ENCODE peak calls at places on chromosomes 2 and 18, in five cellular contexts. One of them, this sample, is unnamed.

GRCh38 chr18:48786621-48787522 is 163.9 kb downstream of the SMAD7 start:
- DNase-seq in suprapubic skin: peak; percentile 52
- DNase-seq in GM23338: no peak
- DNase-seq in Panc1: no peak
- DNase-seq in HCT116: no peak
- DNase-seq in this sample: no peak

GRCh38 chr2:47784349-47784851 is 1.5 kb downstream of the MSH6 start:
- DNase-seq in suprapubic skin: no peak
- DNase-seq in GM23338: peak; percentile 48
- DNase-seq in Panc1: no peak
- DNase-seq in HCT116: no peak
- DNase-seq in this sample: no peak

GRCh38 chr2:54986266-54986665 is 64.0 kb downstream of the RTN4 start:
- DNase-seq in suprapubic skin: no peak
- DNase-seq in GM23338: no peak
- DNase-seq in Panc1: no peak
- DNase-seq in HCT116: no peak
- DNase-seq in this sample: no peak

GRCh38 chr2:240556553-240557100 is 1.2 kb downstream of the ANKMY1 start:
- DNase-seq in suprapubic skin: peak; percentile 62
- DNase-seq in GM23338: peak; percentile 79
- DNase-seq in Panc1: no peak
- DNase-seq in HCT116: no peak
- DNase-seq in this sample: peak; percentile 53

GRCh38 chr2:41722668-41723369 is 325.0 kb upstream of the PKDCC start:
- DNase-seq in suprapubic skin: no peak
- DNase-seq in GM23338: no peak
- DNase-seq in Panc1: no peak
- DNase-seq in HCT116: no peak
- DNase-seq in this sample: no peak

GRCh38 chr2:96945011-96945410 is 41.4 kb downstream of the FAM178B start:
- DNase-seq in suprapubic skin: no peak
- DNase-seq in GM23338: no peak
- DNase-seq in Panc1: no peak
- DNase-seq in HCT116: no peak
- DNase-seq in this sample: no peak

GRCh38 chr18:58402951-58403702 is 225.8 kb downstream of the ALPK2 start:
- DNase-seq in suprapubic skin: no peak
- DNase-seq in GM23338: no peak
- DNase-seq in Panc1: no peak
- DNase-seq in HCT116: no peak
- DNase-seq in this sample: no peak

GRCh38 chr2:53448591-53448990 is 319.0 kb upstream of the CHAC2 start:
- DNase-seq in suprapubic skin: no peak
- DNase-seq in GM23338: no peak
- DNase-seq in Panc1: no peak
- DNase-seq in HCT116: no peak
- DNase-seq in this sample: no peak

GRCh38 chr18:6414723-6415362 is at the start of gene L3MBTL4:
- DNase-seq in suprapubic skin: peak; percentile 73
- DNase-seq in GM23338: peak; percentile 63
- DNase-seq in Panc1: no peak
- DNase-seq in HCT116: no peak
- DNase-seq in this sample: peak; percentile 69

GRCh38 chr2:115384399-115384798 is 942.0 kb downstream of the DPP10 start:
- DNase-seq in suprapubic skin: no peak
- DNase-seq in GM23338: no peak
- DNase-seq in Panc1: no peak
- DNase-seq in HCT116: no peak
- DNase-seq in this sample: no peak

GRCh38 chr18:54720590-54720989 is 107.7 kb upstream of the RAB27B start:
- DNase-seq in suprapubic skin: no peak
- DNase-seq in GM23338: no peak
- DNase-seq in Panc1: no peak
- DNase-seq in HCT116: no peak
- DNase-seq in this sample: no peak

GRCh38 chr18:75334869-75335268 is 92.6 kb downstream of the SMIM21 start:
- DNase-seq in suprapubic skin: no peak
- DNase-seq in GM23338: no peak
- DNase-seq in Panc1: no peak
- DNase-seq in HCT116: no peak
- DNase-seq in this sample: no peak

GRCh38 chr18:58952303-58952702 is 87.6 kb downstream of the ZNF532 start:
- DNase-seq in suprapubic skin: no peak
- DNase-seq in GM23338: no peak
- DNase-seq in Panc1: no peak
- DNase-seq in HCT116: no peak
- DNase-seq in this sample: no peak

GRCh38 chr2:107313316-107313715 is 427.3 kb upstream of the ST6GAL2 start:
- DNase-seq in suprapubic skin: no peak
- DNase-seq in GM23338: no peak
- DNase-seq in Panc1: no peak
- DNase-seq in HCT116: no peak
- DNase-seq in this sample: no peak

GRCh38 chr2:12884713-12885282 is 168.1 kb downstream of the TRIB2 start:
- DNase-seq in suprapubic skin: peak; percentile 77
- DNase-seq in GM23338: no peak
- DNase-seq in Panc1: peak; percentile 8
- DNase-seq in HCT116: peak; percentile 18
- DNase-seq in this sample: no peak

GRCh38 chr2:11174222-11174621 is 19.0 kb downstream of the SLC66A3 start:
- DNase-seq in suprapubic skin: no peak
- DNase-seq in GM23338: no peak
- DNase-seq in Panc1: no peak
- DNase-seq in HCT116: no peak
- DNase-seq in this sample: no peak

GRCh38 chr18:27113358-27113757 is 71.8 kb downstream of the CHST9 start:
- DNase-seq in suprapubic skin: no peak
- DNase-seq in GM23338: no peak
- DNase-seq in Panc1: no peak
- DNase-seq in HCT116: no peak
- DNase-seq in this sample: no peak

DNA sequence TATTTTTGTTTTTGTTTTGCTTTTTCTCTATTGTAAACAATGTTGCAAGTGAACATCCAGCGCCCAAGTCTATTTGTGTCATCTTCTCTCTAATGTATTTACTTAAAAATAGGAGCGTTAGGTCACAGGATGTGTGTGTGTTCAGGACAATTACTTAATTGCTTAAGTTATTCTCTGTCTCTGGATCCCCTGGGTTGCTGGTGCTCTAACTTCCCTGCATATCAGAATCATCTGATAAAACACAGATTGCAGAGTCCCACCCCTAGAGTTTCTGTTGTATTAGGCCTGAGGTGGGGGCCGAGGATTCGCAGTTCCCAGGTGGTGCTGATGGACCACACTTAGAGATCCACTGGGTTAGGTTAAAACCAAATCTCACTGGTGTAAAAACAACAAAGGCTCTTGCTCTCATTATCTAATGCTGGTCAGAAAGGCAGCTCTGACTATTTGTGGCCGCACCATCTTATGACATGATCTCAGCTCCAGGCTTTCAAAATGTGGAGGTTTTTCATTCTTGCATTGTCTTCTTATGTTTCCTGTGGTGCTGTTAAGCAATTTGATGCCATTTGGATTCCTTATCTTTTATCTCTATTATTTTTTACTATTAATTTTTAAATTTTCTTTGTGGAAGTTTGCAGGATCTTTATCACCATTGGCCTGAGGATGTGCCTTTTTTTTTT is 87.7 kb downstream of the CLIP4 start:
- DNase-seq in suprapubic skin: no peak
- DNase-seq in GM23338: no peak
- DNase-seq in Panc1: no peak
- DNase-seq in HCT116: no peak
- DNase-seq in this sample: no peak
- TF ChIP-seq CTCF in suprapubic skin: no peak
- TF ChIP-seq CTCF in GM23338: no peak
- TF ChIP-seq CTCF in Panc1: no peak
- TF ChIP-seq CTCF in HCT116: no peak
- TF ChIP-seq CTCF in this sample: no peak

DNA sequence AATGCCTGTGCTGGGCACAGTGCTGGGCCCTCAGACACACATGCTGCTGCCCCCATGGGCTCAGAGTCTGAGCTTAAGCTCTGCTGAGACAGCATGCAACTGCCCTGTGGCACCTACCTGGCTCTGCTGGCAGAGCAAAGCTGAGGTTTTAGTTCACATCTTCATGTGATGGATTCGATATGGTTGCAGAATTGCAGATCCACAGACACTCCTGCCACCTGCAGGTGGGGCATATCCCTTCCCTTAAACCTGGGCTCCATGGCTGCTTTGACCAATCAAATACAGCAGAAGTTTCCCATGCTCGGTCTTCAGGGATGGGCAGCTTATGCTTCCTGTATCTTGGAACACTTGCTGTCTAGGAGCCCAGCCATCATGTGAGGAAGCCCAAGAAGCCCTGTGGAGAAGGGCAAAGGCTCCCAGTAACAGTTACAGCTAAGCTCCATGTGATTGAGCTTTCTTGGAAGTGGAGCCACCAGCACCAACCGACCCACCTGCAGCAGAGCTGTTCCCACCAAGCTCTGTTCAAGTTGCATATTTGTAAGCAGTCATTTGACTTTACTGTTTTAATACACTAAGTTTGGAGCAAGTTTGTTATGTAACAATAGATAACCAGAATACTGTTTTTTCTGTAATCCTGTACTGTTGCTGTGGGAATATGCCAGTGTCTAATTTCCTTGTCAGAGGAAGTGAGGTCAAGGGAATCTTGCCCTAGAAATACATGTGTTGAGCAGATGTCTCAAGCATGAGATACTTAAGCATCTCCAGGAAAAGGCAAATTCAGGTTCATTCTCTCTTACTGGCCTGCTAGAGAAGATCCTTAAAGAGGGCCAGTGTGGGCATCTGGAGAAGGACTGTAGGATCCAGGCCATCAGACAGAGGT is 79.3 kb downstream of the SH3RF3 start:
- DNase-seq in suprapubic skin: no peak
- DNase-seq in GM23338: peak; percentile 50
- DNase-seq in Panc1: no peak
- DNase-seq in HCT116: no peak
- DNase-seq in this sample: no peak
- TF ChIP-seq POLR2AphosphoS5 in suprapubic skin: no peak
- TF ChIP-seq POLR2AphosphoS5 in GM23338: no peak
- TF ChIP-seq POLR2AphosphoS5 in Panc1: no peak
- TF ChIP-seq POLR2AphosphoS5 in HCT116: no peak
- TF ChIP-seq POLR2AphosphoS5 in this sample: no peak

GRCh38 chr2:78980871-78981270 is 44.6 kb upstream of the REG3G start:
- DNase-seq in suprapubic skin: no peak
- DNase-seq in GM23338: no peak
- DNase-seq in Panc1: no peak
- DNase-seq in HCT116: no peak
- DNase-seq in this sample: no peak

GRCh38 chr2:78985558-78985957 is 39.9 kb upstream of the REG3G start:
- DNase-seq in suprapubic skin: no peak
- DNase-seq in GM23338: no peak
- DNase-seq in Panc1: no peak
- DNase-seq in HCT116: no peak
- DNase-seq in this sample: no peak

GRCh38 chr2:78979380-78980238 is 45.9 kb upstream of the REG3G start:
- DNase-seq in suprapubic skin: no peak
- DNase-seq in GM23338: peak; percentile 82
- DNase-seq in Panc1: peak; percentile 32
- DNase-seq in HCT116: no peak
- DNase-seq in this sample: peak; percentile 40

GRCh38 chr2:78984386-78984785 is 41.1 kb upstream of the REG3G start:
- DNase-seq in suprapubic skin: no peak
- DNase-seq in GM23338: no peak
- DNase-seq in Panc1: no peak
- DNase-seq in HCT116: no peak
- DNase-seq in this sample: no peak

DNA sequence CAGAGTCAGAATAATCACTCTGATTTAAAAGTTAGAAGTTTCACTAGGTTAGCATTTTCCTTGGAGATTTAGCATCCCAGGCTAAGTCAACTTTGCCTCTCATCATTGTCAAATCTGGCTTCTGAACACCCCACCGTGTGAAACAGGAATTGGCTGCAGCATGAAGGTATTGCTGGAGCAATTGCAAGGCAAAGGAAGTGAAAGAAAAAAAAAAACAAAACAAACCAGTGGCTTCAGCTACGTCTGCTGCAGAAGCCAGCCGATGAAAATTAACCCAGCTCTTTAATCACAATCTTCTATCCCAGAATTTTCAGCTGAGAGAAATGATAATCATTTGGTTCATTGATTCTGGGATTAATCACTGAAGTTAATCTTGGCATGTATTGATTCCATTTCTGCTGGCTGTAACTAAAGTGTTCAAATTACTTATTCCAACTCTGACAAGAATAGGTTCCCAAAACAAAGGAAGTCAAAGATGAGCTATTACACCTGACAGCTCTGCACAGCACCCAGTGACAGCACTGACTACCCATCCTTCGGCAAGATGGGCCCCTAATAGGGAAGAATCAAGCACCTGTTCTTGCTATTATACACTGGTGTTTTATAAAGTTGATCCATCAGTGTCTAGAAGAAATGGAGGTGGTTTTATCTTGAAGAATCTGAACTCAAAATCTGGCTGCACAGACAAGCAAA is 42.7 kb upstream of the REG3G start:
- DNase-seq in suprapubic skin: no peak
- DNase-seq in GM23338: no peak
- DNase-seq in Panc1: no peak
- DNase-seq in HCT116: no peak
- DNase-seq in this sample: no peak
- H3K4me1 ChIP-seq in suprapubic skin: no peaks in the 10 kb centered on the region
- H3K4me1 ChIP-seq in GM23338: peaks cover 11% of the 10 kb centered on the region
- H3K4me1 ChIP-seq in Panc1: no peaks in the 10 kb centered on the region
- H3K4me1 ChIP-seq in HCT116: no peaks in the 10 kb centered on the region
- H3K4me1 ChIP-seq in this sample: no peaks in the 10 kb centered on the region

DNA sequence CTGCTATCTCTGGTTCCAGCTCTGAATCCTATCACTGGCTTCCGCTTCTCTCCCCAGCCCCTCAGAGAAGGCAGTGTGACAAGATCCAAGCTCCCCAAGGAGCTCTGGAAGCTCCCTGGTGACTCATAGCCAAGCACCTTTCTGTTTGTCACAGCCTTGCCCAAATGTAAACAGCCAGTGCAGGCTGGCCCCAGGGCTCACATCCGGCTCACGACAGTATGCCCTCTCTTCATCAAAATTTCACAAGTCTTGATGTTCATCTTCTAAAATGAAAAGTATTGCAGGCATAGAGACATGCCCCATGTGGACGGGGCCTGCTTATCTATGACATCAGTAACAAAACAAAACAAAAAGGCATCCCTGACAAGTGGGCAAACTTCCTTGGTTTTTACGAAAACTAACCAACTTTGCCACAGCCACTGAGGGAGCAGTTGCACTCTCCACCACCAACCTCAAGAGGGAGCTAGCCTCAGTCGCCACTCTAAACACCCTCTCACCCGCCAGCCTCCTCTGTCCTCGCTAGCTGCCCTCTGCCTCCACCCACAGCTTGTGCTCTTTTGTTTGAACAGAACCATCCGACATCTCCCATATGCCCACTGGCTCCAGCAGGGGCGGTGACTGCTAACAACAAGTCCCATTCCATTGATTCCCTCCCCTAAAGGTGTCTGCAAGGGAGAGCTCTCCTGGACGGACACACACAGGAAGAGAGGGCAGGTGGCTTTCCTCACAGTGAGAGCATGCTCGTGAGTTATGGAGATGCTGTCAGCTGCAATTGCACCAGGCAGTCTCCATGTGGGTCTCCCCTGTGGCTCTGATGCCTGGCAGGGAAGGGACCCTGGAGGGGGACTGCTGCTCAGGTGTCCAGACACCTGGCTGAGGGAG is 71.0 kb upstream of the DAPL1 start:
- DNase-seq in suprapubic skin: no peak
- DNase-seq in GM23338: peak; percentile 75
- DNase-seq in Panc1: peak; percentile 30
- DNase-seq in HCT116: peak; percentile 35
- DNase-seq in this sample: peak; percentile 45
- TF ChIP-seq CTCF in suprapubic skin: no peak
- TF ChIP-seq CTCF in GM23338: peak; percentile 82
- TF ChIP-seq CTCF in Panc1: no peak
- TF ChIP-seq CTCF in HCT116: peak; percentile 34
- TF ChIP-seq CTCF in this sample: peak; percentile 40

This sample was measured in stomach.